ENCODE peak calls at places on chromosomes 3 and 15, in eight cellular contexts. One of them, this sample, is unnamed.

GRCh38 chr3:175965036-175965435 is 1105.9 kb downstream of the NAALADL2 start:
- DNase-seq in naive thymus-derived CD4-positive, alpha-beta T cell: no peak
- DNase-seq in CD4-positive, alpha-beta memory T cell: no peak
- DNase-seq in OCI-LY7: no peak
- DNase-seq in thoracic aorta: no peak
- DNase-seq in HCT116: no peak
- DNase-seq in left lung: no peak
- DNase-seq in ovary: no peak
- DNase-seq in this sample: no peak

GRCh38 chr3:127889461-127889863 is 25.6 kb upstream of the KBTBD12 start:
- DNase-seq in OCI-LY7: no peak
- DNase-seq in thoracic aorta: no peak
- DNase-seq in HCT116: no peak
- DNase-seq in CD4-positive, alpha-beta memory T cell: no peak
- DNase-seq in ovary: no peak
- DNase-seq in naive thymus-derived CD4-positive, alpha-beta T cell: no peak
- DNase-seq in left lung: no peak
- DNase-seq in this sample: no peak

GRCh38 chr15:69403611-69404010 is 10.5 kb upstream of the KIF23 start:
- DNase-seq in naive thymus-derived CD4-positive, alpha-beta T cell: no peak
- DNase-seq in CD4-positive, alpha-beta memory T cell: no peak
- DNase-seq in thoracic aorta: no peak
- DNase-seq in left lung: no peak
- DNase-seq in OCI-LY7: no peak
- DNase-seq in HCT116: no peak
- DNase-seq in ovary: no peak
- DNase-seq in this sample: no peak

GRCh38 chr3:4297486-4297885 is 5.7 kb upstream of the SETMAR start:
- DNase-seq in HCT116: no peak
- DNase-seq in OCI-LY7: no peak
- DNase-seq in thoracic aorta: no peak
- DNase-seq in CD4-positive, alpha-beta memory T cell: no peak
- DNase-seq in left lung: no peak
- DNase-seq in naive thymus-derived CD4-positive, alpha-beta T cell: no peak
- DNase-seq in ovary: no peak
- DNase-seq in this sample: no peak

GRCh38 chr3:186105543-186105942 is 3.3 kb downstream of the ETV5 start:
- DNase-seq in HCT116: no peak
- DNase-seq in thoracic aorta: no peak
- DNase-seq in naive thymus-derived CD4-positive, alpha-beta T cell: no peak
- DNase-seq in left lung: no peak
- DNase-seq in CD4-positive, alpha-beta memory T cell: no peak
- DNase-seq in ovary: no peak
- DNase-seq in OCI-LY7: no peak
- DNase-seq in this sample: peak; percentile 70

GRCh38 chr15:57951328-57951932 is 114.1 kb downstream of the ALDH1A2 start:
- DNase-seq in HCT116: no peak
- DNase-seq in ovary: no peak
- DNase-seq in left lung: no peak
- DNase-seq in OCI-LY7: no peak
- DNase-seq in thoracic aorta: no peak
- DNase-seq in naive thymus-derived CD4-positive, alpha-beta T cell: no peak
- DNase-seq in CD4-positive, alpha-beta memory T cell: no peak
- DNase-seq in this sample: no peak

GRCh38 chr15:99438222-99438592 is 127.6 kb upstream of the MEF2A start:
- DNase-seq in HCT116: no peak
- DNase-seq in left lung: no peak
- DNase-seq in CD4-positive, alpha-beta memory T cell: no peak
- DNase-seq in OCI-LY7: no peak
- DNase-seq in ovary: peak; percentile 9
- DNase-seq in thoracic aorta: no peak
- DNase-seq in naive thymus-derived CD4-positive, alpha-beta T cell: no peak
- DNase-seq in this sample: no peak

GRCh38 chr3:120526011-120526870 is 69.9 kb upstream of the NDUFB4 start:
- DNase-seq in OCI-LY7: no peak
- DNase-seq in left lung: no peak
- DNase-seq in thoracic aorta: no peak
- DNase-seq in CD4-positive, alpha-beta memory T cell: no peak
- DNase-seq in ovary: no peak
- DNase-seq in naive thymus-derived CD4-positive, alpha-beta T cell: no peak
- DNase-seq in HCT116: no peak
- DNase-seq in this sample: no peak

GRCh38 chr3:10015476-10015904 is 10.7 kb upstream of the FANCD2 start:
- DNase-seq in CD4-positive, alpha-beta memory T cell: no peak
- DNase-seq in HCT116: no peak
- DNase-seq in OCI-LY7: no peak
- DNase-seq in ovary: peak; percentile 91
- DNase-seq in thoracic aorta: peak; percentile 64
- DNase-seq in naive thymus-derived CD4-positive, alpha-beta T cell: no peak
- DNase-seq in left lung: peak; percentile 85
- DNase-seq in this sample: no peak

GRCh38 chr3:184011937-184012889 is 5.5 kb downstream of the ABCC5 start:
- DNase-seq in OCI-LY7: no peak
- DNase-seq in ovary: no peak
- DNase-seq in naive thymus-derived CD4-positive, alpha-beta T cell: no peak
- DNase-seq in thoracic aorta: no peak
- DNase-seq in left lung: no peak
- DNase-seq in HCT116: no peak
- DNase-seq in CD4-positive, alpha-beta memory T cell: no peak
- DNase-seq in this sample: no peak
- H3K4me3 ChIP-seq in OCI-LY7: no peak overlapping the region
- H3K4me3 ChIP-seq in ovary: no peak overlapping the region
- H3K4me3 ChIP-seq in naive thymus-derived CD4-positive, alpha-beta T cell: no peak overlapping the region
- H3K4me3 ChIP-seq in thoracic aorta: no peak overlapping the region
- H3K4me3 ChIP-seq in left lung: no peak overlapping the region
- H3K4me3 ChIP-seq in HCT116: no peak overlapping the region
- H3K4me3 ChIP-seq in CD4-positive, alpha-beta memory T cell: no peak overlapping the region
- H3K4me3 ChIP-seq in this sample: no peak overlapping the region

GRCh38 chr3:112129925-112130637 is 3.0 kb downstream of the GCSAM start:
- DNase-seq in left lung: no peak
- DNase-seq in naive thymus-derived CD4-positive, alpha-beta T cell: no peak
- DNase-seq in ovary: no peak
- DNase-seq in HCT116: no peak
- DNase-seq in CD4-positive, alpha-beta memory T cell: no peak
- DNase-seq in OCI-LY7: peak; percentile 76
- DNase-seq in thoracic aorta: no peak
- DNase-seq in this sample: peak; percentile 69

GRCh38 chr3:112132554-112132953 is 494 bp downstream of the GCSAM start:
- DNase-seq in CD4-positive, alpha-beta memory T cell: no peak
- DNase-seq in naive thymus-derived CD4-positive, alpha-beta T cell: no peak
- DNase-seq in thoracic aorta: no peak
- DNase-seq in left lung: no peak
- DNase-seq in ovary: no peak
- DNase-seq in OCI-LY7: peak; percentile 64
- DNase-seq in HCT116: no peak
- DNase-seq in this sample: peak; percentile 67

GRCh38 chr3:112132088-112132487 is 960 bp downstream of the GCSAM start:
- DNase-seq in ovary: no peak
- DNase-seq in OCI-LY7: peak; percentile 60
- DNase-seq in thoracic aorta: no peak
- DNase-seq in HCT116: no peak
- DNase-seq in CD4-positive, alpha-beta memory T cell: no peak
- DNase-seq in left lung: no peak
- DNase-seq in naive thymus-derived CD4-positive, alpha-beta T cell: no peak
- DNase-seq in this sample: peak; percentile 59

GRCh38 chr3:112130638-112130993 is 2.4 kb downstream of the GCSAM start:
- DNase-seq in left lung: no peak
- DNase-seq in HCT116: no peak
- DNase-seq in CD4-positive, alpha-beta memory T cell: no peak
- DNase-seq in ovary: no peak
- DNase-seq in naive thymus-derived CD4-positive, alpha-beta T cell: no peak
- DNase-seq in OCI-LY7: peak; percentile 57
- DNase-seq in thoracic aorta: no peak
- DNase-seq in this sample: peak; percentile 68

DNA sequence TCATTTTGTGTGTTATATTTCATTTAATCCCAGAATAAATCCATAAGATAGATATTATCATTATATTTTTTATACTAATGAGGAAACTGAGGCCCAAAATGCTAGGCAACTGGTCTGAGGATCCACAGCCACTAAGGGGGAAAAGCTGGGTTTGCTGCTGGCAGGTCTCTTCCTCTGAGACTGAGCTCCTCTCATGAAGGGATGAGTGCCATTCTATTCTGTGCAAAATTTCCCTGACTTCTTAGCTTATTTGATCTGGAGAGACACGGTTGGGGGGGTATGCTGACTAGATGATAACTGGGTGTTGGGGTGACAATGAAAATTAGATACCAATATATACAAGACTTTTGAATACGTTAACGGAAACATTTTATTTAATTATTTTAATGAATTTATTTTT is 1.9 kb downstream of the GCSAM start:
- DNase-seq in left lung: no peak
- DNase-seq in ovary: no peak
- DNase-seq in OCI-LY7: peak; percentile 72
- DNase-seq in thoracic aorta: no peak
- DNase-seq in HCT116: no peak
- DNase-seq in CD4-positive, alpha-beta memory T cell: no peak
- DNase-seq in naive thymus-derived CD4-positive, alpha-beta T cell: peak; percentile 17
- DNase-seq in this sample: peak; percentile 61
- H3K4me1 ChIP-seq in left lung: no peaks in the 10 kb centered on the region
- H3K4me1 ChIP-seq in ovary: no peaks in the 10 kb centered on the region
- H3K4me1 ChIP-seq in OCI-LY7: peaks cover 80% of the 10 kb centered on the region
- H3K4me1 ChIP-seq in thoracic aorta: no peaks in the 10 kb centered on the region
- H3K4me1 ChIP-seq in HCT116: no peaks in the 10 kb centered on the region
- H3K4me1 ChIP-seq in CD4-positive, alpha-beta memory T cell: peaks cover 98% of the 10 kb centered on the region
- H3K4me1 ChIP-seq in naive thymus-derived CD4-positive, alpha-beta T cell: peaks cover 47% of the 10 kb centered on the region
- H3K4me1 ChIP-seq in this sample: peaks cover 95% of the 10 kb centered on the region

GRCh38 chr3:191962324-191962723 is 501.4 kb downstream of the PYDC2 start:
- DNase-seq in OCI-LY7: no peak
- DNase-seq in naive thymus-derived CD4-positive, alpha-beta T cell: no peak
- DNase-seq in thoracic aorta: no peak
- DNase-seq in CD4-positive, alpha-beta memory T cell: no peak
- DNase-seq in HCT116: no peak
- DNase-seq in left lung: no peak
- DNase-seq in ovary: no peak
- DNase-seq in this sample: no peak

GRCh38 chr3:191958980-191959671 is 498.2 kb downstream of the PYDC2 start:
- DNase-seq in thoracic aorta: no peak
- DNase-seq in left lung: no peak
- DNase-seq in OCI-LY7: peak; percentile 10
- DNase-seq in ovary: no peak
- DNase-seq in CD4-positive, alpha-beta memory T cell: no peak
- DNase-seq in HCT116: no peak
- DNase-seq in naive thymus-derived CD4-positive, alpha-beta T cell: no peak
- DNase-seq in this sample: peak; percentile 44

GRCh38 chr3:191961036-191961435 is 500.1 kb downstream of the PYDC2 start:
- DNase-seq in ovary: no peak
- DNase-seq in naive thymus-derived CD4-positive, alpha-beta T cell: no peak
- DNase-seq in OCI-LY7: no peak
- DNase-seq in CD4-positive, alpha-beta memory T cell: no peak
- DNase-seq in HCT116: no peak
- DNase-seq in left lung: no peak
- DNase-seq in thoracic aorta: no peak
- DNase-seq in this sample: no peak

GRCh38 chr3:191961529-191961928 is 500.6 kb downstream of the PYDC2 start:
- DNase-seq in left lung: no peak
- DNase-seq in OCI-LY7: no peak
- DNase-seq in ovary: no peak
- DNase-seq in HCT116: no peak
- DNase-seq in naive thymus-derived CD4-positive, alpha-beta T cell: no peak
- DNase-seq in CD4-positive, alpha-beta memory T cell: no peak
- DNase-seq in thoracic aorta: no peak
- DNase-seq in this sample: no peak

DNA sequence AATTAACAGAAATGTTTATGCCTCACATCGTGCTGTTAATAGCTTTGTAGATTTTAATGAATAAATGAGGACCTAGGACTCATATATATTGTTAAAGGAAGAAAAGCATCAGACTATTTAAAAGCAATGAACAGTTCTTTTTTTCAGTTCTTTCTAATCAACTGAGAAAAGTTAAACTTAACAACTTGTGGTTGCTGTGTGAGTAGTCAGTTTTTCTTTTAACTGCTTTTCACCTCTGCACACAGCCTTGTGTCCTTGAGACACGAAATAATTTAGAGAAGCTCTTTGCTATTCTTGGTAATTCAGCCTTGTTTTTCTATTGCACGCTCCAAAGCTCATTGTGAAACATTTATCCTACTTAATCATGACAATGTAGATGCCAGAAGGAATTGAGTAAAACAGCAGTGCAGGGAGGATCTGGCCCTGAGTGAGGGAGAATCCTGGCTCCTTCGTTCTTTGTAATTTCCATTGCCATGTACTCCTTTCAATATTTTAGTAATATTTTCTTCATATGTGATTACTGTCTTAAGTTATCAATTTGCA is 499.0 kb downstream of the PYDC2 start:
- DNase-seq in CD4-positive, alpha-beta memory T cell: no peak
- DNase-seq in OCI-LY7: no peak
- DNase-seq in naive thymus-derived CD4-positive, alpha-beta T cell: no peak
- DNase-seq in ovary: no peak
- DNase-seq in HCT116: no peak
- DNase-seq in left lung: no peak
- DNase-seq in thoracic aorta: no peak
- DNase-seq in this sample: no peak
- H3K4me3 ChIP-seq in CD4-positive, alpha-beta memory T cell: no peak overlapping the region
- H3K4me3 ChIP-seq in OCI-LY7: no peak overlapping the region
- H3K4me3 ChIP-seq in naive thymus-derived CD4-positive, alpha-beta T cell: no peak overlapping the region
- H3K4me3 ChIP-seq in ovary: no peak overlapping the region
- H3K4me3 ChIP-seq in HCT116: no peak overlapping the region
- H3K4me3 ChIP-seq in left lung: no peak overlapping the region
- H3K4me3 ChIP-seq in thoracic aorta: no peak overlapping the region
- H3K4me3 ChIP-seq in this sample: no peak overlapping the region

GRCh38 chr3:152356870-152357276 is 88.1 kb downstream of the MBNL1 start:
- DNase-seq in CD4-positive, alpha-beta memory T cell: no peak
- DNase-seq in ovary: no peak
- DNase-seq in naive thymus-derived CD4-positive, alpha-beta T cell: no peak
- DNase-seq in OCI-LY7: no peak
- DNase-seq in thoracic aorta: no peak
- DNase-seq in HCT116: no peak
- DNase-seq in left lung: no peak
- DNase-seq in this sample: no peak
- H3K4me1 ChIP-seq in CD4-positive, alpha-beta memory T cell: peaks cover 83% of the 10 kb centered on the region
- H3K4me1 ChIP-seq in ovary: peaks cover 2% of the 10 kb centered on the region
- H3K4me1 ChIP-seq in naive thymus-derived CD4-positive, alpha-beta T cell: peaks cover 50% of the 10 kb centered on the region
- H3K4me1 ChIP-seq in OCI-LY7: peaks cover 12% of the 10 kb centered on the region
- H3K4me1 ChIP-seq in thoracic aorta: peaks cover 87% of the 10 kb centered on the region
- H3K4me1 ChIP-seq in HCT116: peaks cover 13% of the 10 kb centered on the region
- H3K4me1 ChIP-seq in left lung: peaks cover 4% of the 10 kb centered on the region
- H3K4me1 ChIP-seq in this sample: peaks cover 45% of the 10 kb centered on the region

DNA sequence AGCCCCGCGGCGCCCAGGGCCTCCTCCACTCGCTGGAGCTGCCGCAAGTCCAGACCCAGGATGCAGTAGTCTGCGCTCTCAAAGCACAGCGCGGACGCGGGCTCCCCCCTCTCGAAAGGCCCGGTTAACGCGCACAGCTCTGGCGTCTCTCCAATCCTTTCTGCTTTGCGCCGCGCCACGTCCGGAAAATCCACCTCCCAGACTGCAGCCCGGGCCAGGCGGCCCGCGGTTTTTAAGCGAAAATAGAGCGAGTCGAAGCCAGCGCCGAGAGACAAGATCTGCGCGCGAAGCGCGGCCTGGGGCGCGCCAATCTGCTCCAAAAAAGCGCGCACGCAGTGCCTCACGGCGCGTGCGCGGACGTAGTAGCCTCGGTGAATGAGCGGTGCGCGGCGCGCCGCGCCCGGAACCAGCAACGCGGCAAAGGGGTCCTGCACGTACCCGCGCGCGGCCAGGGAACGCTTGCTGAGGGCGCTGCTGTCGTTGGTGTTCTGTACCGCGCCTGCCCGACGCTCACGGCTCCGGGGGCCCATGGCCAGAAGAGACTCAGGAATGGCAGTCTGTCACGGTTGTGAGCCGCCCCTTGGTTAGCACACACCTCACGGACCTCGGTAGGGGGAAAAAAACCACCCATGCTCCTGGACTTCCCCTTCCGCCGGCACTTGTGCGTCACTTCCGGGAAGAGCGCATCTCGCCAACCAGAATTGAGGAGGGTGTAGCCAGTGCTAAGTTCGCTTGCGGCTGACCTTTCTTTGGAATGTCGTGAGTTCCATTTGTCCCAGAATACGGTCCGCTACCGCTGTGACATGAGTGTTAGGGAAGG is at the start of gene LCMT2:
- DNase-seq in OCI-LY7: peak; percentile 95
- DNase-seq in left lung: peak; percentile 93
- DNase-seq in HCT116: peak; percentile 81
- DNase-seq in ovary: peak; percentile 88
- DNase-seq in CD4-positive, alpha-beta memory T cell: peak; percentile 95
- DNase-seq in thoracic aorta: peak; percentile 81
- DNase-seq in naive thymus-derived CD4-positive, alpha-beta T cell: peak; percentile 93
- DNase-seq in this sample: peak; percentile 97
- H3K4me3 ChIP-seq in OCI-LY7: peak within 1 kb of the TSS; percentile 72
- H3K4me3 ChIP-seq in left lung: peak within 1 kb of the TSS; percentile 79
- H3K4me3 ChIP-seq in HCT116: peak within 1 kb of the TSS; percentile 70
- H3K4me3 ChIP-seq in ovary: peak within 1 kb of the TSS; percentile 87
- H3K4me3 ChIP-seq in CD4-positive, alpha-beta memory T cell: peak within 1 kb of the TSS; percentile 67
- H3K4me3 ChIP-seq in thoracic aorta: peak within 1 kb of the TSS; percentile 91
- H3K4me3 ChIP-seq in naive thymus-derived CD4-positive, alpha-beta T cell: peak within 1 kb of the TSS; percentile 84
- H3K4me3 ChIP-seq in this sample: peak within 1 kb of the TSS; percentile 90

This sample was measured in Karpas-422.